ENCODE peak calls at places on chromosomes 5 and 9, in six cellular contexts. N, H, B, C, Q and V are unnamed samples.

GRCh38 chr5:133130387-133131118 is 78.7 kb downstream of the HSPA4 start:
- DNase-seq in N (no peak), H (no peak), B (no peak), C (no peak), Q (no peak), V (no peak)

GRCh38 chr5:77991084-77991483 is 214.9 kb upstream of the TBCA start:
- DNase-seq in N (no peak), H (no peak), B (no peak), C (no peak), Q (no peak), V (no peak)

GRCh38 chr9:33446507-33447403 is 638 bp downstream of the AQP3 start:
- DNase-seq in N (no peak), H (peak; percentile 52), B (peak; percentile 82), C (no peak), Q (peak; percentile 58), V (no peak)

GRCh38 chr5:28808967-28809810 is 1770.8 kb upstream of the CDH9 start:
- DNase-seq in N (peak; percentile 69), H (no peak), B (no peak), C (peak; percentile 81), Q (no peak), V (no peak)

GRCh38 chr5:51657340-51658240 is 274.3 kb downstream of the ISL1 start:
- DNase-seq in N (no peak), H (no peak), B (no peak), C (no peak), Q (no peak), V (no peak)

GRCh38 chr5:129249891-129250290 is 155.3 kb downstream of the ISOC1 start:
- DNase-seq in N (no peak), H (no peak), B (no peak), C (no peak), Q (no peak), V (no peak)

GRCh38 chr9:4141201-4141750 is 158.6 kb downstream of the GLIS3 start:
- DNase-seq in N (no peak), H (no peak), B (no peak), C (no peak), Q (no peak), V (no peak)

GRCh38 chr5:141260458-141261237 is 15.5 kb downstream of the PCDHB15 start:
- DNase-seq in N (no peak), H (no peak), B (no peak), C (no peak), Q (no peak), V (no peak)

GRCh38 chr9:18549772-18550171 is 75.8 kb downstream of the ADAMTSL1 start:
- DNase-seq in N (no peak), H (no peak), B (no peak), C (no peak), Q (no peak), V (no peak)

GRCh38 chr5:117054141-117054540 is 479.5 kb upstream of the SEMA6A start:
- DNase-seq in N (no peak), H (no peak), B (no peak), C (no peak), Q (no peak), V (no peak)

GRCh38 chr9:83935276-83935890 is 14.2 kb upstream of the KIF27 start:
- DNase-seq in N (no peak), H (peak; percentile 36), B (peak; percentile 28), C (no peak), Q (no peak), V (no peak)

GRCh38 chr9:14358523-14358922 is 44.6 kb upstream of the NFIB start:
- DNase-seq in N (no peak), H (no peak), B (no peak), C (no peak), Q (no peak), V (no peak)

GRCh38 chr5:11239261-11239660 is 478.2 kb upstream of the DAP start:
- DNase-seq in N (no peak), H (no peak), B (no peak), C (no peak), Q (no peak), V (no peak)

GRCh38 chr5:121949885-121950284 is 11.9 kb upstream of the SRFBP1 start:
- DNase-seq in N (no peak), H (no peak), B (peak; percentile 73), C (no peak), Q (no peak), V (no peak)

GRCh38 chr9:68416891-68417570 is 60.6 kb downstream of the PGM5 start:
- DNase-seq in N (no peak), H (no peak), B (no peak), C (no peak), Q (no peak), V (no peak)

GRCh38 chr5:176611435-176611834 is 1.5 kb upstream of the GPRIN1 start:
- DNase-seq in N (no peak), H (peak; percentile 71), B (peak; percentile 91), C (no peak), Q (peak; percentile 36), V (no peak)

GRCh38 chr5:172903790-172904189 is 55.4 kb upstream of the RPL26L1 start:
- DNase-seq in N (no peak), H (peak; percentile 83), B (peak; percentile 88), C (no peak), Q (no peak), V (no peak)

GRCh38 chr9:129230302-129230701 is 52.2 kb upstream of the IER5L start:
- DNase-seq in N (peak; percentile 39), H (no peak), B (no peak), C (no peak), Q (no peak), V (no peak)

GRCh38 chr5:126501448-126501847 is 78.2 kb downstream of the GRAMD2B start:
- DNase-seq in N (no peak), H (no peak), B (no peak), C (no peak), Q (no peak), V (no peak)

GRCh38 chr9:131500377-131500776 is 2.3 kb upstream of the POMT1 start:
- DNase-seq in N (no peak), H (no peak), B (no peak), C (no peak), Q (peak; percentile 73), V (no peak)

GRCh38 chr5:32572778-32573480 is 12.4 kb upstream of the SUB1 start:
- DNase-seq in N (no peak), H (no peak), B (no peak), C (no peak), Q (no peak), V (no peak)

GRCh38 chr9:109401169-109401989 is 80.5 kb upstream of the EPB41L4B start:
- DNase-seq in N (no peak), H (peak; percentile 80), B (peak; percentile 84), C (no peak), Q (no peak), V (no peak)

GRCh38 chr9:133514475-133515239 is 10.1 kb downstream of the MYMK start:
- DNase-seq in N (no peak), H (no peak), B (no peak), C (peak; percentile 69), Q (no peak), V (no peak)

GRCh38 chr5:160165137-160166068 is 46.2 kb upstream of the PWWP2A start:
- DNase-seq in N (peak; percentile 75), H (peak; percentile 89), B (peak; percentile 81), C (peak; percentile 89), Q (no peak), V (peak; percentile 88)

GRCh38 chr5:65871182-65871581 is 55.2 kb upstream of the ERBIN start:
- DNase-seq in N (no peak), H (no peak), B (no peak), C (no peak), Q (no peak), V (no peak)

GRCh38 chr9:94031380-94031779 is 52.9 kb upstream of the PTPDC1 start:
- DNase-seq in N (no peak), H (no peak), B (no peak), C (no peak), Q (no peak), V (no peak)
- H3K27ac ChIP-seq in N (no peak overlapping the region), H (peak overlapping the region; percentile 94), B (no peak overlapping the region), C (peak overlapping the region; percentile 90), Q (no peak overlapping the region), V (no peak overlapping the region)

GRCh38 chr9:94287877-94288513 is 28.9 kb downstream of the ZNF169 start:
- DNase-seq in N (no peak), H (no peak), B (no peak), C (no peak), Q (no peak), V (no peak)
- H3K27ac ChIP-seq in N (no peak overlapping the region), H (no peak overlapping the region), B (no peak overlapping the region), C (no peak overlapping the region), Q (no peak overlapping the region), V (no peak overlapping the region)

GRCh38 chr9:114347675-114348074 is 18.0 kb downstream of the ORM2 start:
- DNase-seq in N (peak; percentile 76), H (no peak), B (no peak), C (peak; percentile 77), Q (no peak), V (no peak)

GRCh38 chr9:114349713-114350480 is 20.2 kb downstream of the ORM2 start:
- DNase-seq in N (peak; percentile 54), H (no peak), B (no peak), C (no peak), Q (no peak), V (no peak)

GRCh38 chr9:114350636-114351396 is 21.1 kb downstream of the ORM2 start:
- DNase-seq in N (peak; percentile 65), H (no peak), B (no peak), C (no peak), Q (no peak), V (no peak)

GRCh38 chr9:114348261-114348905 is 18.7 kb downstream of the ORM2 start:
- DNase-seq in N (peak; percentile 63), H (no peak), B (no peak), C (no peak), Q (no peak), V (no peak)

GRCh38 chr9:114348906-114349482 is 19.3 kb downstream of the ORM2 start:
- DNase-seq in N (peak; percentile 92), H (no peak), B (peak; percentile 94), C (no peak), Q (peak; percentile 56), V (peak; percentile 82)
- H3K27ac ChIP-seq in N (peak overlapping the region; percentile 66), H (peak overlapping the region; percentile 65), B (peak overlapping the region; percentile 83), C (peak overlapping the region; percentile 41), Q (peak overlapping the region; percentile 66), V (peak overlapping the region; percentile 20)

GRCh38 chr9:96136992-96137665 is 164.8 kb downstream of the HSD17B3 start:
- DNase-seq in N (no peak), H (peak; percentile 79), B (peak; percentile 76), C (peak; percentile 54), Q (no peak), V (peak; percentile 75)

GRCh38 chr9:96137666-96138429 is 164.1 kb downstream of the HSD17B3 start:
- DNase-seq in N (no peak), H (no peak), B (no peak), C (no peak), Q (no peak), V (no peak)

GRCh38 chr9:96133296-96134010 is 168.5 kb downstream of the HSD17B3 start:
- DNase-seq in N (no peak), H (no peak), B (no peak), C (no peak), Q (no peak), V (no peak)

GRCh38 chr9:96135071-96135825 is 166.7 kb downstream of the HSD17B3 start:
- DNase-seq in N (no peak), H (no peak), B (no peak), C (no peak), Q (no peak), V (no peak)

DNA sequence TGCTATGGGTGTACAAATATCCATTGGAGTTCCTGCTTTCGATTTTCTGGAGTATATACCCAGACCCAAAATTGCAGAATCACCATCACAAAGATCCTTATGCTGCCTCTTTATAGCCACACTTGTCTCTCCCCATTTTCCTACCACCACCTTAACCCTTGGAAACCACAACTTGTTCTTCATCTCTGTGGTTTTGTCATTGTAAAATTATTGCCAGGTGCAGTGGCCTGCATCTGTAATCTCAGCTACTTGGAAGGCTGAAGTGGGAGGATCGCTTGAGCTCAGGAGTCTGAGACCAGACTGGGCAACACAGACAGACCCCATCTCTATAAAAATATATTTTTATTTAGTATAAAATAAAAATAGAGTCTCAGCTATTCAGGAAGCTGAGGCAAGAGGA is 166.1 kb downstream of the HSD17B3 start:
- DNase-seq in N (no peak), H (no peak), B (no peak), C (no peak), Q (no peak), V (no peak)
- H3K27ac ChIP-seq in N (no peak overlapping the region), H (no peak overlapping the region), B (peak overlapping the region; percentile 95), C (no peak overlapping the region), Q (no peak overlapping the region), V (no peak overlapping the region)